ENCODE peak calls at places on chromosomes 16 and 17, in ten cellular contexts. One of them, this sample, is unnamed.

GRCh38 chr16:27359051-27359450 is 42.9 kb upstream of the IL21R start:
- DNase-seq in HL-60: no peak
- DNase-seq in psoas muscle: no peak
- DNase-seq in fibroblast of lung: no peak
- DNase-seq in nephron progenitor cell: no peak
- DNase-seq in G401: no peak
- DNase-seq in stomach: no peak
- DNase-seq in stimulated activated CD8-positive, alpha-beta memory T cell treated with anti-CD3 and anti-CD28 coated beads, Interleukin-12 subunit alpha, Interleukin-12 subunit beta, amount 100 ng/mL, for 4 hours: no peak
- DNase-seq in SJSA1: no peak
- DNase-seq in adipocyte: no peak
- DNase-seq in this sample: no peak

GRCh38 chr16:28981517-28981916 is 3.3 kb upstream of the LAT start:
- DNase-seq in fibroblast of lung: no peak
- DNase-seq in adipocyte: no peak
- DNase-seq in stimulated activated CD8-positive, alpha-beta memory T cell treated with anti-CD3 and anti-CD28 coated beads, Interleukin-12 subunit alpha, Interleukin-12 subunit beta, amount 100 ng/mL, for 4 hours: no peak
- DNase-seq in nephron progenitor cell: peak; percentile 45
- DNase-seq in psoas muscle: no peak
- DNase-seq in SJSA1: no peak
- DNase-seq in G401: no peak
- DNase-seq in HL-60: peak; percentile 56
- DNase-seq in stomach: no peak
- DNase-seq in this sample: no peak

GRCh38 chr17:72927146-72927545 is 165.3 kb downstream of the SLC39A11 start:
- DNase-seq in SJSA1: no peak
- DNase-seq in adipocyte: no peak
- DNase-seq in HL-60: no peak
- DNase-seq in nephron progenitor cell: no peak
- DNase-seq in G401: no peak
- DNase-seq in stomach: no peak
- DNase-seq in psoas muscle: no peak
- DNase-seq in stimulated activated CD8-positive, alpha-beta memory T cell treated with anti-CD3 and anti-CD28 coated beads, Interleukin-12 subunit alpha, Interleukin-12 subunit beta, amount 100 ng/mL, for 4 hours: no peak
- DNase-seq in fibroblast of lung: no peak
- DNase-seq in this sample: no peak

GRCh38 chr16:67162439-67163163 is 1.9 kb upstream of the HSF4 start:
- DNase-seq in adipocyte: peak; percentile 35
- DNase-seq in stimulated activated CD8-positive, alpha-beta memory T cell treated with anti-CD3 and anti-CD28 coated beads, Interleukin-12 subunit alpha, Interleukin-12 subunit beta, amount 100 ng/mL, for 4 hours: no peak
- DNase-seq in stomach: no peak
- DNase-seq in fibroblast of lung: peak; percentile 27
- DNase-seq in G401: peak; percentile 61
- DNase-seq in SJSA1: no peak
- DNase-seq in psoas muscle: no peak
- DNase-seq in HL-60: no peak
- DNase-seq in nephron progenitor cell: no peak
- DNase-seq in this sample: no peak

GRCh38 chr17:55177159-55177913 is 87.4 kb upstream of the HLF start:
- DNase-seq in stimulated activated CD8-positive, alpha-beta memory T cell treated with anti-CD3 and anti-CD28 coated beads, Interleukin-12 subunit alpha, Interleukin-12 subunit beta, amount 100 ng/mL, for 4 hours: no peak
- DNase-seq in nephron progenitor cell: no peak
- DNase-seq in HL-60: no peak
- DNase-seq in G401: peak; percentile 76
- DNase-seq in adipocyte: no peak
- DNase-seq in psoas muscle: no peak
- DNase-seq in stomach: no peak
- DNase-seq in SJSA1: no peak
- DNase-seq in fibroblast of lung: no peak
- DNase-seq in this sample: peak; percentile 38

GRCh38 chr17:78322858-78323455 is 36.9 kb downstream of the SOCS3 start:
- DNase-seq in G401: no peak
- DNase-seq in stimulated activated CD8-positive, alpha-beta memory T cell treated with anti-CD3 and anti-CD28 coated beads, Interleukin-12 subunit alpha, Interleukin-12 subunit beta, amount 100 ng/mL, for 4 hours: no peak
- DNase-seq in fibroblast of lung: no peak
- DNase-seq in psoas muscle: peak; percentile 73
- DNase-seq in nephron progenitor cell: no peak
- DNase-seq in HL-60: no peak
- DNase-seq in adipocyte: no peak
- DNase-seq in stomach: no peak
- DNase-seq in SJSA1: no peak
- DNase-seq in this sample: no peak

GRCh38 chr16:12078405-12079245 is 102.1 kb downstream of the SNX29 start:
- DNase-seq in psoas muscle: no peak
- DNase-seq in G401: no peak
- DNase-seq in SJSA1: no peak
- DNase-seq in nephron progenitor cell: no peak
- DNase-seq in stimulated activated CD8-positive, alpha-beta memory T cell treated with anti-CD3 and anti-CD28 coated beads, Interleukin-12 subunit alpha, Interleukin-12 subunit beta, amount 100 ng/mL, for 4 hours: no peak
- DNase-seq in HL-60: no peak
- DNase-seq in stomach: no peak
- DNase-seq in adipocyte: no peak
- DNase-seq in fibroblast of lung: no peak
- DNase-seq in this sample: no peak

GRCh38 chr16:30748634-30749445 is 615 bp downstream of the PHKG2 start:
- DNase-seq in psoas muscle: peak; percentile 50
- DNase-seq in HL-60: peak; percentile 28
- DNase-seq in stimulated activated CD8-positive, alpha-beta memory T cell treated with anti-CD3 and anti-CD28 coated beads, Interleukin-12 subunit alpha, Interleukin-12 subunit beta, amount 100 ng/mL, for 4 hours: no peak
- DNase-seq in G401: peak; percentile 25
- DNase-seq in fibroblast of lung: peak; percentile 50
- DNase-seq in adipocyte: peak; percentile 56
- DNase-seq in nephron progenitor cell: peak; percentile 61
- DNase-seq in SJSA1: peak; percentile 15
- DNase-seq in stomach: no peak
- DNase-seq in this sample: peak; percentile 38

GRCh38 chr17:20206068-20206467 is 196.9 kb downstream of the SPECC1 start:
- DNase-seq in adipocyte: peak; percentile 38
- DNase-seq in nephron progenitor cell: no peak
- DNase-seq in stimulated activated CD8-positive, alpha-beta memory T cell treated with anti-CD3 and anti-CD28 coated beads, Interleukin-12 subunit alpha, Interleukin-12 subunit beta, amount 100 ng/mL, for 4 hours: no peak
- DNase-seq in SJSA1: peak; percentile 33
- DNase-seq in fibroblast of lung: peak; percentile 75
- DNase-seq in stomach: no peak
- DNase-seq in HL-60: no peak
- DNase-seq in G401: no peak
- DNase-seq in psoas muscle: no peak
- DNase-seq in this sample: peak; percentile 58

GRCh38 chr17:72177738-72178137 is 56.9 kb downstream of the SOX9 start:
- DNase-seq in G401: no peak
- DNase-seq in stomach: no peak
- DNase-seq in fibroblast of lung: no peak
- DNase-seq in nephron progenitor cell: no peak
- DNase-seq in SJSA1: no peak
- DNase-seq in stimulated activated CD8-positive, alpha-beta memory T cell treated with anti-CD3 and anti-CD28 coated beads, Interleukin-12 subunit alpha, Interleukin-12 subunit beta, amount 100 ng/mL, for 4 hours: no peak
- DNase-seq in adipocyte: no peak
- DNase-seq in psoas muscle: no peak
- DNase-seq in HL-60: no peak
- DNase-seq in this sample: no peak

GRCh38 chr17:64074704-64075484 is 54.5 kb upstream of the ICAM2 start:
- DNase-seq in adipocyte: peak; percentile 73
- DNase-seq in SJSA1: no peak
- DNase-seq in psoas muscle: no peak
- DNase-seq in G401: no peak
- DNase-seq in HL-60: peak; percentile 43
- DNase-seq in nephron progenitor cell: no peak
- DNase-seq in fibroblast of lung: peak; percentile 49
- DNase-seq in stomach: peak; percentile 69
- DNase-seq in stimulated activated CD8-positive, alpha-beta memory T cell treated with anti-CD3 and anti-CD28 coated beads, Interleukin-12 subunit alpha, Interleukin-12 subunit beta, amount 100 ng/mL, for 4 hours: no peak
- DNase-seq in this sample: peak; percentile 94

GRCh38 chr17:58677204-58677880 is 14.5 kb downstream of the TEX14 start:
- DNase-seq in G401: no peak
- DNase-seq in psoas muscle: no peak
- DNase-seq in stimulated activated CD8-positive, alpha-beta memory T cell treated with anti-CD3 and anti-CD28 coated beads, Interleukin-12 subunit alpha, Interleukin-12 subunit beta, amount 100 ng/mL, for 4 hours: no peak
- DNase-seq in adipocyte: no peak
- DNase-seq in stomach: no peak
- DNase-seq in fibroblast of lung: peak; percentile 51
- DNase-seq in HL-60: no peak
- DNase-seq in nephron progenitor cell: no peak
- DNase-seq in SJSA1: no peak
- DNase-seq in this sample: peak; percentile 29

GRCh38 chr17:3964203-3965122 is at the start of gene ATP2A3:
- DNase-seq in nephron progenitor cell: no peak
- DNase-seq in adipocyte: peak; percentile 43
- DNase-seq in stimulated activated CD8-positive, alpha-beta memory T cell treated with anti-CD3 and anti-CD28 coated beads, Interleukin-12 subunit alpha, Interleukin-12 subunit beta, amount 100 ng/mL, for 4 hours: peak; percentile 60
- DNase-seq in fibroblast of lung: no peak
- DNase-seq in SJSA1: no peak
- DNase-seq in HL-60: peak; percentile 21
- DNase-seq in G401: no peak
- DNase-seq in psoas muscle: no peak
- DNase-seq in stomach: peak; percentile 60
- DNase-seq in this sample: no peak

GRCh38 chr16:79920685-79921084 is 320.1 kb upstream of the MAF start:
- DNase-seq in stomach: no peak
- DNase-seq in stimulated activated CD8-positive, alpha-beta memory T cell treated with anti-CD3 and anti-CD28 coated beads, Interleukin-12 subunit alpha, Interleukin-12 subunit beta, amount 100 ng/mL, for 4 hours: no peak
- DNase-seq in SJSA1: no peak
- DNase-seq in fibroblast of lung: no peak
- DNase-seq in psoas muscle: no peak
- DNase-seq in HL-60: no peak
- DNase-seq in adipocyte: no peak
- DNase-seq in G401: no peak
- DNase-seq in nephron progenitor cell: no peak
- DNase-seq in this sample: no peak

GRCh38 chr16:67926181-67926742 is 5.4 kb downstream of the CTRL start:
- DNase-seq in stomach: peak; percentile 63
- DNase-seq in HL-60: no peak
- DNase-seq in psoas muscle: peak; percentile 35
- DNase-seq in nephron progenitor cell: no peak
- DNase-seq in adipocyte: peak; percentile 40
- DNase-seq in fibroblast of lung: no peak
- DNase-seq in SJSA1: no peak
- DNase-seq in G401: peak; percentile 26
- DNase-seq in stimulated activated CD8-positive, alpha-beta memory T cell treated with anti-CD3 and anti-CD28 coated beads, Interleukin-12 subunit alpha, Interleukin-12 subunit beta, amount 100 ng/mL, for 4 hours: no peak
- DNase-seq in this sample: peak; percentile 77

GRCh38 chr16:14302031-14302398 is 230.9 kb downstream of the MRTFB start:
- DNase-seq in SJSA1: peak; percentile 69
- DNase-seq in G401: no peak
- DNase-seq in nephron progenitor cell: peak; percentile 61
- DNase-seq in psoas muscle: peak; percentile 76
- DNase-seq in stimulated activated CD8-positive, alpha-beta memory T cell treated with anti-CD3 and anti-CD28 coated beads, Interleukin-12 subunit alpha, Interleukin-12 subunit beta, amount 100 ng/mL, for 4 hours: no peak
- DNase-seq in adipocyte: peak; percentile 91
- DNase-seq in fibroblast of lung: peak; percentile 68
- DNase-seq in HL-60: no peak
- DNase-seq in stomach: peak; percentile 62
- DNase-seq in this sample: peak; percentile 79

This sample was measured in epithelial cell of esophagus.